ENCODE peak calls at places on chromosome 2, in four cellular contexts. Z is Daoy, M is NCI-H2029 treated with DMSO at 0.1 percent for 48 hours, J is C1 segment of cervical spinal cord. O is an unnamed sample.

GRCh38 chr2:141137121-141137693 is 993.6 kb downstream of the LRP1B start:
- DNase-seq in Z (no peak), M (no peak), J (no peak), O (no peak)

GRCh38 chr2:175123254-175123653 is 44.7 kb downstream of the ATF2 start:
- DNase-seq in Z (no peak), M (no peak), J (no peak), O (no peak)

GRCh38 chr2:174014699-174015070 is 49.5 kb upstream of the SP3 start:
- DNase-seq in Z (no peak), M (peak), J (no peak), O (no peak)

GRCh38 chr2:192043216-192043870 is 151.4 kb downstream of the TMEFF2 start:
- DNase-seq in Z (no peak), M (no peak), J (no peak), O (no peak)

GRCh38 chr2:217795067-217795466 is 207.7 kb downstream of the TNS1 start:
- DNase-seq in Z (no peak), M (no peak), J (no peak), O (no peak)

GRCh38 chr2:180124273-180124881 is 117.3 kb upstream of the CWC22 start:
- DNase-seq in Z (peak), M (peak), J (peak), O (no peak)

GRCh38 chr2:44598731-44599529 is 237.2 kb downstream of the CAMKMT start:
- DNase-seq in Z (no peak), M (no peak), J (no peak), O (no peak)

GRCh38 chr2:159736048-159736447 is 23.7 kb downstream of the MARCHF7 start:
- DNase-seq in Z (no peak), M (no peak), J (no peak), O (no peak)

GRCh38 chr2:634670-635395 is 42.4 kb downstream of the TMEM18 start:
- DNase-seq in Z (no peak), M (no peak), J (no peak), O (no peak)